ENCODE peak calls at places on chromosomes 2 and 18, in six cellular contexts. One of them, this sample, is unnamed.

GRCh38 chr2:16650287-16651249 is 15.1 kb downstream of the CYRIA start:
- DNase-seq in K562: no peak
- DNase-seq in endothelial cell of umbilical vein: peak; percentile 90
- DNase-seq in HepG2: no peak
- DNase-seq in GM12878: no peak
- DNase-seq in NB4: peak; percentile 67
- DNase-seq in this sample: no peak

GRCh38 chr2:52976132-52976949 is 791.3 kb upstream of the CHAC2 start:
- DNase-seq in K562: no peak
- DNase-seq in endothelial cell of umbilical vein: peak; percentile 30
- DNase-seq in HepG2: no peak
- DNase-seq in GM12878: no peak
- DNase-seq in NB4: peak; percentile 32
- DNase-seq in this sample: peak; percentile 44

GRCh38 chr2:233413529-233414272 is 59.4 kb downstream of the DGKD start:
- DNase-seq in K562: no peak
- DNase-seq in endothelial cell of umbilical vein: peak; percentile 80
- DNase-seq in HepG2: peak; percentile 29
- DNase-seq in GM12878: no peak
- DNase-seq in NB4: peak; percentile 32
- DNase-seq in this sample: peak; percentile 87

GRCh38 chr18:48529796-48530195 is 9.0 kb upstream of the CTIF start:
- DNase-seq in K562: no peak
- DNase-seq in endothelial cell of umbilical vein: no peak
- DNase-seq in HepG2: no peak
- DNase-seq in GM12878: no peak
- DNase-seq in NB4: no peak
- DNase-seq in this sample: no peak

GRCh38 chr2:84290537-84290936 is 168.5 kb downstream of the SUCLG1 start:
- DNase-seq in K562: peak; percentile 30
- DNase-seq in endothelial cell of umbilical vein: no peak
- DNase-seq in HepG2: no peak
- DNase-seq in GM12878: no peak
- DNase-seq in NB4: peak; percentile 43
- DNase-seq in this sample: no peak

GRCh38 chr2:64738026-64738425 is 84.3 kb upstream of the SERTAD2 start:
- DNase-seq in K562: no peak
- DNase-seq in endothelial cell of umbilical vein: no peak
- DNase-seq in HepG2: no peak
- DNase-seq in GM12878: no peak
- DNase-seq in NB4: no peak
- DNase-seq in this sample: no peak

GRCh38 chr18:58144106-58144505 is 100.1 kb downstream of the NEDD4L start:
- DNase-seq in K562: no peak
- DNase-seq in endothelial cell of umbilical vein: no peak
- DNase-seq in HepG2: no peak
- DNase-seq in GM12878: no peak
- DNase-seq in NB4: no peak
- DNase-seq in this sample: no peak

GRCh38 chr18:46320297-46320696 is 216.1 kb downstream of the HAUS1 start:
- DNase-seq in K562: peak; percentile 22
- DNase-seq in endothelial cell of umbilical vein: no peak
- DNase-seq in HepG2: no peak
- DNase-seq in GM12878: no peak
- DNase-seq in NB4: no peak
- DNase-seq in this sample: no peak

GRCh38 chr18:77191241-77191751 is 58.4 kb upstream of the GALR1 start:
- DNase-seq in K562: no peak
- DNase-seq in endothelial cell of umbilical vein: no peak
- DNase-seq in HepG2: no peak
- DNase-seq in GM12878: no peak
- DNase-seq in NB4: no peak
- DNase-seq in this sample: no peak

DNA sequence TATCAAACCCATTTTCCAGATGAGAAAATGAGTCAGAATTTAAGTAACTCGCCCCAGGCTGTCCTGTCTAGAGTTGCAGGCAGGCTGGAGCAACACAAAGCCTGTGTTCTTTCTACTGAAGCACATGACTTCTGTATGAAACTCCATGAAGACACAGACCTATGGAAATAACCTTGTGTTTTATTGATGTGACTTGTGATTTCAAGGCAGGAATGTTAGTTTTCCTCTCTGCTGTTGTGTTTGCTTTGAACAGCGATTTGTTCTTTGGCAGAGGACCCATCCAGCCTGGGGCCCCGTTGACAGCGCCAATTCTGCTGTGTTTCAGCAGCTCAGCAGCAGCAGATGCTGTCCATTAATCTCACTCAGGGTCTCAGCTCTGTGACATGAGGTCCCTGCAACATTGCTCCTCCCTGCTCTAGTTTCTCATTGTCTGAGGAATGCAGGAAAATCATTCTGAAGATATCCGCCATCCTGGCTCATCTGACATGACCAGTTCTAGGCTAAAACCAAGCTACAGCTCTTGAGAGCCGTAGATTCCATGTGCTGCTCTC is 344.3 kb upstream of the RAB12 start:
- DNase-seq in K562: no peak
- DNase-seq in endothelial cell of umbilical vein: no peak
- DNase-seq in HepG2: peak; percentile 17
- DNase-seq in GM12878: no peak
- DNase-seq in NB4: no peak
- DNase-seq in this sample: no peak
- TF ChIP-seq MYC in K562: no peak
- TF ChIP-seq MYC in endothelial cell of umbilical vein: no peak
- TF ChIP-seq MYC in HepG2: no peak
- TF ChIP-seq MYC in GM12878: no peak
- TF ChIP-seq MYC in NB4: no peak
- TF ChIP-seq MYC in this sample: no peak

GRCh38 chr2:105405291-105405690 is 6.4 kb upstream of the FHL2 start:
- DNase-seq in K562: no peak
- DNase-seq in endothelial cell of umbilical vein: no peak
- DNase-seq in HepG2: no peak
- DNase-seq in GM12878: no peak
- DNase-seq in NB4: no peak
- DNase-seq in this sample: no peak
- TF ChIP-seq MYC in K562: no peak
- TF ChIP-seq MYC in endothelial cell of umbilical vein: no peak
- TF ChIP-seq MYC in HepG2: no peak
- TF ChIP-seq MYC in GM12878: no peak
- TF ChIP-seq MYC in NB4: no peak
- TF ChIP-seq MYC in this sample: no peak

DNA sequence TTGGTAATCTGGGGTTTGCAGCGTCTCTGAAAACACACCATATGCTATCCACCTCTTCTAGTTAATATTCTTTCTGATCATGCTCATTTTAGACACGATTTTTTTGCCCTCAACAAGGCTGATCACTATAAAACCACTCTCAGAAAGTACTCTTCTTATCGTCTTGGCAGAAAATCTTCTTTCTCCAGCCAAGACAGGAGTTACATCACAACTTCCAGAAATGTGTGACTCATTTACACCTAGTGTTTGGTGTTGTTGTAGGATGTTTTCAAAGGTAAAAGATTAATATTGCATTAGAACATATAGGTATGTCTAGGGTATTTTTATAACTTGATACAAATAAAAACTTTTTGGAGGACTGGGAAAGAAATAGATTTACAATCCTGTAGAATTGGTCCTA is 138.5 kb upstream of the NETO1 start:
- DNase-seq in K562: no peak
- DNase-seq in endothelial cell of umbilical vein: no peak
- DNase-seq in HepG2: no peak
- DNase-seq in GM12878: no peak
- DNase-seq in NB4: no peak
- DNase-seq in this sample: no peak
- TF ChIP-seq MYC in K562: no peak
- TF ChIP-seq MYC in endothelial cell of umbilical vein: no peak
- TF ChIP-seq MYC in HepG2: no peak
- TF ChIP-seq MYC in GM12878: no peak
- TF ChIP-seq MYC in NB4: no peak
- TF ChIP-seq MYC in this sample: no peak

GRCh38 chr18:23207191-23207955 is 72.1 kb downstream of the CABLES1 start:
- DNase-seq in K562: peak; percentile 49
- DNase-seq in endothelial cell of umbilical vein: peak; percentile 20
- DNase-seq in HepG2: peak; percentile 13
- DNase-seq in GM12878: no peak
- DNase-seq in NB4: peak; percentile 43
- DNase-seq in this sample: no peak
- TF ChIP-seq MYC in K562: no peak
- TF ChIP-seq MYC in endothelial cell of umbilical vein: no peak
- TF ChIP-seq MYC in HepG2: no peak
- TF ChIP-seq MYC in GM12878: no peak
- TF ChIP-seq MYC in NB4: no peak
- TF ChIP-seq MYC in this sample: no peak

DNA sequence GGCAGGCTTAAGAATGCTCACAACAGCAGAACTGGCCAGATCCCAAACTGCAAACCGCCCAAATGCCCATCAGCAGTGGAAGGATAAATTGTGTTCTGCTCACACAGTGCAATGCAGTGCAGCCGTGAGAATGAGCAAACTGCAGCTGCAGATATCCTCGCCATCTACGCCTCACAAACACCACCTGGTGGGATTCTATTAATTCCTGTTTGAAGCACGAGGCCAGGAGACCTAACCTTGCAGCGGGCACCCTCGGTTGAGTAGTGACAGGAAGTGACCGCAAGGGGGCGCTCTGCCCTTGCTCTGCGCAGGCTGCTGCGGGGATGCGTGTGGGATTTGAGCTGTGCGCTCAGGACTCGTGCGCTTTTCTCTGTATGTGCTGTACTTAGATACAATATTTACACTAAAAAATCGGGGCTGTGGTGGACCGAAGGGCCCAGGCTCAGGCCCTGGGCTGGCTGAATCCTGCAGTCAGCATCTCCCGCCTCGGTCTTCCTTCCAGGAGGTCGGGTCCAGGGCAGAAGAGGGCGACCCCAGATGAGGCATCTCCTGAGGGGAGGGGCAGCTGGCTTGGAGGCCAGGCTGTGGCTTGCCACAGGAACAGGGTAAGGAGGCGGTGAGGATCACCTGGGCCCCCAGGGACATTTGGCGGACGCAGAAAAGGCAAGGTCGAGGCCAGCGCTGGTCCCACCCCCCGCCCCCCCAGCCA is 19.8 kb upstream of the PDIA6 start:
- DNase-seq in K562: peak; percentile 87
- DNase-seq in endothelial cell of umbilical vein: peak; percentile 79
- DNase-seq in HepG2: peak; percentile 74
- DNase-seq in GM12878: peak; percentile 12
- DNase-seq in NB4: peak; percentile 88
- DNase-seq in this sample: peak; percentile 87
- TF ChIP-seq MYC in K562: peak; percentile 73
- TF ChIP-seq MYC in endothelial cell of umbilical vein: no peak
- TF ChIP-seq MYC in HepG2: peak; percentile 78
- TF ChIP-seq MYC in GM12878: no peak
- TF ChIP-seq MYC in NB4: peak; percentile 62
- TF ChIP-seq MYC in this sample: peak; percentile 81

DNA sequence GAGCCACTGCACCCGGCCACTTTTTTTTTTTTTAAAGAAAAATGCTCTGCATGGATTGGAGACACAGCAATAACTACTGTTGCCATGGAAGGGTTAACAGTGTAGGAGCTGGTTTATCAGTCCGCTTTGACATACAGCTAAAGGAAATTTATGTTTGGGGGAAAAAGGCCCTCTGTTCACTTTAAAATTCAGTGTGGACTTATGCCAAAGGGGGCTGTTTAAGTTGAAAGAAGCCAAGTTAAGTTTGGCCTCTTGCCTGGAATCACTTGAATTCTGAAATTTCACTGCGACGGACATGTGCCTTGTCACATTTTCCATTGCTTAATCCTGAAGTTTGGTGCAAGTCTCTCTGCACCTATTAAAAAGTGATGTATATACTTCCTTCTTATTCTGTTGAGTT is 3.1 kb downstream of the KCNE4 start:
- DNase-seq in K562: peak; percentile 67
- DNase-seq in endothelial cell of umbilical vein: peak; percentile 74
- DNase-seq in HepG2: no peak
- DNase-seq in GM12878: no peak
- DNase-seq in NB4: no peak
- DNase-seq in this sample: no peak
- TF ChIP-seq MYC in K562: no peak
- TF ChIP-seq MYC in endothelial cell of umbilical vein: no peak
- TF ChIP-seq MYC in HepG2: no peak
- TF ChIP-seq MYC in GM12878: no peak
- TF ChIP-seq MYC in NB4: no peak
- TF ChIP-seq MYC in this sample: no peak

This sample was measured in A549.